ENCODE peak calls at places on chromosomes 3 and 15, in seven cellular contexts. E is tibial artery, G is IMR-90, R is left ventricle myocardium inferior, T is HAP-1, A is neuronal stem cell, H is lower lobe of right lung. S is an unnamed sample. For H3K4me1, the result is how much of the 10 kb centered on the place peaks cover.

GRCh38 chr15:65264877-65265430 is 21.7 kb downstream of the PARP16 start:
- DNase-seq in E (no peak), G (peak), R (no peak), T (no peak), A (no peak), H (no peak), S (no peak)

GRCh38 chr15:92715753-92716152 is 60.2 kb upstream of the FAM174B start:
- DNase-seq in E (no peak), G (peak), R (no peak), T (peak), A (no peak), H (no peak), S (no peak)

GRCh38 chr3:59935025-59935424 is 885.2 kb upstream of the CFAP20DC start:
- DNase-seq in E (no peak), G (no peak), R (no peak), T (no peak), A (no peak), H (no peak), S (no peak)

GRCh38 chr15:87877114-87877810 is 379.3 kb downstream of the NTRK3 start:
- DNase-seq in E (no peak), G (peak), R (peak), T (no peak), A (no peak), H (no peak), S (no peak)

GRCh38 chr3:129311054-129311902 is 32.6 kb downstream of the HMCES start:
- DNase-seq in E (peak), G (no peak), R (no peak), T (no peak), A (no peak), H (no peak), S (no peak)

GRCh38 chr3:143751643-143752178 is 96.6 kb downstream of the SLC9A9 start:
- DNase-seq in E (no peak), G (no peak), R (no peak), T (no peak), A (no peak), H (no peak), S (no peak)

GRCh38 chr3:184005981-184006507 is 11.6 kb downstream of the ABCC5 start:
- DNase-seq in E (peak), G (peak), R (peak), T (peak), A (no peak), H (peak), S (peak)

GRCh38 chr3:133138017-133138416 is 99.8 kb downstream of the TMEM108 start:
- DNase-seq in E (no peak), G (no peak), R (no peak), T (no peak), A (no peak), H (no peak), S (no peak)

GRCh38 chr3:49021213-49021812 is 608 bp upstream of the NDUFAF3 start:
- DNase-seq in E (peak), G (peak), R (peak), T (peak), A (peak), H (peak), S (peak)

GRCh38 chr3:23740517-23741402 is 65.0 kb upstream of the UBE2E1 start:
- DNase-seq in E (peak), G (no peak), R (no peak), T (no peak), A (no peak), H (peak), S (peak)

GRCh38 chr3:64224826-64225606 is at the start of gene PRICKLE2:
- DNase-seq in E (peak), G (peak), R (peak), T (peak), A (peak), H (peak), S (no peak)

GRCh38 chr3:138513073-138513843 is 78.8 kb downstream of the ESYT3 start:
- DNase-seq in E (no peak), G (no peak), R (no peak), T (no peak), A (no peak), H (no peak), S (no peak)

GRCh38 chr15:86611392-86612040 is 531.8 kb downstream of the AGBL1 start:
- DNase-seq in E (no peak), G (no peak), R (no peak), T (no peak), A (no peak), H (no peak), S (no peak)

GRCh38 chr3:124886168-124887051 is 755 bp downstream of the ITGB5 start:
- DNase-seq in E (peak), G (peak), R (peak), T (peak), A (peak), H (peak), S (no peak)

GRCh38 chr3:4271834-4272233 is 31.3 kb upstream of the SETMAR start:
- DNase-seq in E (no peak), G (peak), R (no peak), T (no peak), A (peak), H (no peak), S (no peak)

GRCh38 chr15:92468987-92469386 is 75.3 kb downstream of the ST8SIA2 start:
- DNase-seq in E (no peak), G (no peak), R (no peak), T (no peak), A (no peak), H (no peak), S (no peak)

GRCh38 chr3:61667417-61668213 is 106.2 kb downstream of the PTPRG start:
- DNase-seq in E (no peak), G (no peak), R (no peak), T (no peak), A (no peak), H (no peak), S (no peak)

GRCh38 chr3:182575941-182576340 is 217.4 kb upstream of the ATP11B start:
- DNase-seq in E (no peak), G (no peak), R (no peak), T (no peak), A (no peak), H (no peak), S (no peak)

GRCh38 chr3:184611606-184612304 is 50.2 kb downstream of the EPHB3 start:
- DNase-seq in E (no peak), G (peak), R (no peak), T (no peak), A (no peak), H (no peak), S (no peak)

GRCh38 chr3:4656059-4656458 is 162.9 kb downstream of the ITPR1 start:
- DNase-seq in E (peak), G (peak), R (peak), T (peak), A (peak), H (peak), S (no peak)

GRCh38 chr3:127209155-127209839 is 16.4 kb downstream of the PRR23E start:
- DNase-seq in E (peak), G (no peak), R (no peak), T (no peak), A (no peak), H (no peak), S (no peak)

GRCh38 chr15:68781766-68782588 is 38.7 kb downstream of the ANP32A start:
- DNase-seq in E (peak), G (no peak), R (peak), T (no peak), A (no peak), H (peak), S (peak)

GRCh38 chr15:50259276-50259675 is 6.2 kb downstream of the HDC start:
- DNase-seq in E (no peak), G (no peak), R (no peak), T (no peak), A (no peak), H (no peak), S (no peak)

GRCh38 chr3:188370081-188370830 is 216.3 kb downstream of the LPP start:
- DNase-seq in E (no peak), G (no peak), R (no peak), T (no peak), A (no peak), H (no peak), S (no peak)

GRCh38 chr15:36943496-36944361 is 156.6 kb downstream of the MEIS2 start:
- DNase-seq in E (no peak), G (no peak), R (no peak), T (no peak), A (peak), H (no peak), S (no peak)

GRCh38 chr15:82943176-82943575 is 9.3 kb downstream of the HOMER2 start:
- DNase-seq in E (no peak), G (no peak), R (no peak), T (no peak), A (no peak), H (no peak), S (no peak)

GRCh38 chr15:95503640-95504225 is 826.8 kb upstream of the NR2F2 start:
- DNase-seq in E (no peak), G (no peak), R (no peak), T (no peak), A (no peak), H (no peak), S (no peak)

GRCh38 chr3:56131976-56132590 is 336.2 kb downstream of the ERC2 start:
- DNase-seq in E (peak), G (peak), R (no peak), T (peak), A (no peak), H (no peak), S (no peak)

GRCh38 chr3:76514836-76515235 is 525.1 kb upstream of the ROBO2 start:
- DNase-seq in E (no peak), G (peak), R (no peak), T (no peak), A (no peak), H (no peak), S (no peak)
- H3K4me3 ChIP-seq in E (no peak), G (no peak), R (no peak), T (no peak), A (no peak), H (no peak), S (no peak)

GRCh38 chr3:98778383-98778782 is 15.2 kb downstream of the ST3GAL6 start:
- DNase-seq in E (no peak), G (peak), R (no peak), T (no peak), A (no peak), H (no peak), S (no peak)

GRCh38 chr3:98777801-98778220 is 14.7 kb downstream of the ST3GAL6 start:
- DNase-seq in E (no peak), G (peak), R (no peak), T (no peak), A (no peak), H (no peak), S (no peak)

GRCh38 chr3:98778852-98779379 is 15.8 kb downstream of the ST3GAL6 start:
- DNase-seq in E (no peak), G (peak), R (no peak), T (no peak), A (no peak), H (no peak), S (no peak)

GRCh38 chr3:98779936-98780335 is 16.8 kb downstream of the ST3GAL6 start:
- DNase-seq in E (no peak), G (peak), R (no peak), T (no peak), A (no peak), H (no peak), S (no peak)

GRCh38 chr3:98780343-98780742 is 17.2 kb downstream of the ST3GAL6 start:
- DNase-seq in E (no peak), G (no peak), R (no peak), T (no peak), A (no peak), H (no peak), S (no peak)
- H3K4me1 ChIP-seq in E (half or more), G (under half), R (half or more), T (under half), A (under half), H (under half), S (under half)

GRCh38 chr3:147396709-147397046 is 9.7 kb downstream of the ZIC4 start:
- DNase-seq in E (no peak), G (no peak), R (no peak), T (no peak), A (no peak), H (no peak), S (no peak)
- H3K4me3 ChIP-seq in E (no peak), G (no peak), R (no peak), T (no peak), A (no peak), H (no peak), S (no peak)

DNA sequence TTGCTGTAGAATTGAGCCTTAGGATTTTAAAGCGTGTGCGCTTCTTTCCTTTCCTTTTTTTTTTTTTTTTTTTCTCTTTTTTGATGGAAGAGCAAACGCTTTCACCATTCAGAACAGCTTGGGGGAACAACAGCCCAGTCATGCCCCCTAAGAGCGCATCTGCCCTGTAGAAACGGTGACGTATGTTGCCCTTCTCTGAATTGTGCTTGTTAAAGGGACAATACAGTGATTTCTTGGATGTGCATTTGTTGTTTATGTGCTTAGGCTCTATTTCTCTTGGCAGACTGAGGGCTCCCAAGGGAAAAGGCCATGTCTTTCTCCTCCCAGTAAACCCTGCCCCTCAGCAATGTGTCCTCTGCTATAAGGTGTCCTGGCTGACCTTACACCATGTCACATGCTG is 346.0 kb downstream of the EPHB1 start:
- DNase-seq in E (no peak), G (no peak), R (no peak), T (no peak), A (no peak), H (no peak), S (no peak)
- H3K4me1 ChIP-seq in E (under half), G (under half), R (under half), T (under half), A (under half), H (under half), S (under half)